ENCODE peak calls at places on chromosomes 2 and 18, in nine cellular contexts. R is glutamatergic neuron, W is fibroblast of the aortic adventitia, P is left lung, N is AG09309, S is dorsolateral prefrontal cortex, L is lower leg skin, I is tibial nerve, E is fibroblast of lung. X is an unnamed sample.

GRCh38 chr2:71212336-71212735 is 14.6 kb downstream of the PAIP2B start:
- DNase-seq in R (no peak), N (no peak), I (no peak), P (no peak), L (no peak), E (no peak), W (no peak), S (no peak), X (no peak)

GRCh38 chr2:120920438-120920814 is 184.8 kb downstream of the GLI2 start:
- DNase-seq in E (no peak), R (no peak), W (no peak), S (no peak), L (no peak), N (no peak), P (no peak), I (no peak), X (no peak)

GRCh38 chr18:58748899-58749595 is 77.8 kb downstream of the MALT1 start:
- DNase-seq in I (no peak), R (no peak), L (no peak), S (no peak), E (no peak), W (no peak), P (no peak), N (no peak), X (no peak)

GRCh38 chr18:67977067-67977616 is 460.6 kb upstream of the DSEL start:
- DNase-seq in E (no peak), P (peak; percentile 47), R (no peak), I (no peak), W (no peak), L (no peak), S (no peak), N (no peak), X (no peak)

GRCh38 chr2:53970095-53970897 is 497 bp downstream of the PSME4 start:
- DNase-seq in E (peak; percentile 48), I (peak; percentile 32), R (peak; percentile 55), P (no peak), N (no peak), L (peak; percentile 46), S (no peak), W (peak; percentile 42), X (no peak)

GRCh38 chr2:144645055-144645778 is 125.3 kb upstream of the ZEB2 start:
- DNase-seq in S (no peak), E (no peak), W (peak; percentile 9), P (no peak), L (no peak), R (no peak), I (no peak), N (no peak), X (peak; percentile 49)

GRCh38 chr2:212931271-212931670 is 220.1 kb downstream of the IKZF2 start:
- DNase-seq in I (no peak), E (no peak), L (no peak), S (no peak), N (no peak), W (no peak), R (no peak), P (no peak), X (no peak)

GRCh38 chr18:48635806-48636205 is 97.0 kb downstream of the CTIF start:
- DNase-seq in P (no peak), S (no peak), I (no peak), R (peak; percentile 13), L (no peak), W (no peak), E (no peak), N (no peak), X (no peak)

GRCh38 chr2:47230418-47230817 is 75.3 kb upstream of the STPG4 start:
- DNase-seq in I (peak; percentile 57), E (peak; percentile 70), N (no peak), W (peak; percentile 89), L (peak; percentile 38), R (no peak), P (no peak), S (peak; percentile 41), X (no peak)

GRCh38 chr2:223989206-223989859 is 32.1 kb downstream of the MRPL44 start:
- DNase-seq in P (no peak), R (no peak), N (no peak), E (no peak), L (no peak), I (no peak), W (no peak), S (no peak), X (no peak)
- TF ChIP-seq CTCF in P (no peak), R (no peak), N (no peak), E (no peak), L (no peak), I (no peak), W (no peak), S (no peak), X (no peak)

DNA sequence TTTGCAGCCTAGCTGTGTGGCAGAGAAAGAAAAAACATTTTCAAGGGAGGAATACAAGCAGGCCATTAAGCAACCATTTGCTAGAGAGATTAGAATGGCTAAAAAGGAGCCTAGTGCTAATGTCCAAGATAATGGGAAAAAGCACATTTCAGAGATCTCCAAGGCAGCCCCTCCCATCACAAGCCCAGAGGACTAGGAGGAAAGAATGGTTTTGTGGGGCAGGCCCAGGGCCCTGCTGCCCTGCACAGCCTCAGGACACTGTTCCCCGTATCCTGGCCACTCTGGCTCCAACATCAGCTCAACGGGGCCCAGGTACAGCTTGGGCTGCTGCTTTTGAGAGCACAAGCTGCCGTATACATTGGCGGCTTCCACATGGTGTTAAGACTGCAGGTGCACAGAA is 16.5 kb upstream of the GBX2 start:
- DNase-seq in L (no peak), I (no peak), P (no peak), S (no peak), N (no peak), R (no peak), E (no peak), W (no peak), X (no peak)
- TF ChIP-seq CTCF in L (no peak), I (no peak), P (no peak), S (no peak), N (no peak), R (no peak), E (no peak), W (no peak), X (no peak)

DNA sequence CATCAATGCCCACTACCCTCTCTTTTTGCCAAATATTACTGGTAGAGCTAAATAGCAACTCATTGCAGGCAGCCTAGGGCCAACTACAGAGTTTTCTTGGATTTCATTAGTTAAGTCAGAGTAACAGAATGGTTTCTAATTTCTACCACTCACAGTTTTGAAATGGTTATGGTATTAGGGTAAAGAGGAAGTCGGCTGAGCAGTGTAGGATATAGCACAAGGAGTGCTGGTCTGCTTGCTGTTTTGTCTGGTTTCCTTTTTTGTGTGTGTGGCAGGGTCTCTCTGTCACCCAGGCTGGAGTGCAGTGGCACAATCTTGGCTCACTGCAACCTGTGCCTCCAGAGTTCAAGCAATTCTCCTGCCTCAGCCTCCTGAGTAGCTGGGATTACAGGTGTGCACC is 289.2 kb upstream of the CCDC68 start:
- DNase-seq in S (no peak), P (no peak), W (no peak), I (no peak), L (no peak), E (no peak), N (no peak), R (no peak), X (no peak)
- TF ChIP-seq CTCF in S (no peak), P (no peak), W (no peak), I (no peak), L (no peak), E (no peak), N (no peak), R (no peak), X (no peak)

GRCh38 chr2:231190531-231191197 is 7.8 kb upstream of the ARMC9 start:
- DNase-seq in P (peak; percentile 87), E (peak; percentile 66), S (no peak), N (no peak), W (peak; percentile 71), L (no peak), I (no peak), R (no peak), X (no peak)
- TF ChIP-seq CTCF in P (no peak), E (no peak), S (no peak), N (no peak), W (peak; percentile 35), L (no peak), I (no peak), R (no peak), X (no peak)

DNA sequence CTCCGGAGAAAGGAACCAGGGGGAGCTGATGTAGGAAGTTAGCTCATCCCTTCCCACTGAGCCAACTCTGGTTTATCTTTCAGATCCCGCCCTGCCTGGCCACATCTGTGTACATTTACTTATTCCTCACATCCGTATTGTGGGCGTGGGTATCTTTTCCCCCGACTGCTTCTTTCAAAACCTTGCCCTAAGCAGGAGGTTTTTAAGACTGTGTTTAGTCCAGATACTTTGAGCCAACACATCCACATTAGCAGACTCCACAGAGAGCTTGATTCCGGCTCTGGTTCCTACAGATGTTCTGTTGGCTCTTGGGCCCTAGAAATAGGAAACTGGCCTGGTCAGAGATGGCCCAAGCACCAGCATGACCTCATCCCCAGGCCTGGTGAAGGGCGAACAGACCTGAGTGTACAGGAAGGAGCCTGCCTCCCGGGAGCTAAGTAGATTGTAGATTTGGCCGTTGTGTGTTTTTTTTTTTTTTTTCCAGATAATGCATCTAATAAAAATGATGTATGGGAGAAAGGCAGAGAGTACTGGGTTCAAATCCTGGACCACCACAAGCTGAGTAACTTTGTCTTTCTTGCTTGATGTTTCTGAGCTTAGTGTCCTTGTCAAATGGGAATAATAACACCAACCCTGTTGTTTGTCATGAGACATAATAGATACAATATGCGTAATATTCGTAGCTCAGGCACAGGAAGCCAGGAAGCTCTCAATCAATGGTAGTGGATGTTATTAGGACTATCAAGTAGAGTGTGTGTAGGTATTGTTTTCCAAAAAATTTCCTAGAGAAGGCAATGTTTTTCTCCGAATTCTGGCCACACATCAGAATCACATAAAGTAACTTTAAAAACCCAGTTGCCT is 92.3 kb downstream of the PRKCE start:
- DNase-seq in L (peak; percentile 59), N (no peak), E (peak; percentile 24), I (peak; percentile 52), W (peak; percentile 88), S (no peak), P (no peak), R (no peak), X (no peak)
- TF ChIP-seq CTCF in L (no peak), N (no peak), E (no peak), I (no peak), W (no peak), S (no peak), P (no peak), R (no peak), X (no peak)

DNA sequence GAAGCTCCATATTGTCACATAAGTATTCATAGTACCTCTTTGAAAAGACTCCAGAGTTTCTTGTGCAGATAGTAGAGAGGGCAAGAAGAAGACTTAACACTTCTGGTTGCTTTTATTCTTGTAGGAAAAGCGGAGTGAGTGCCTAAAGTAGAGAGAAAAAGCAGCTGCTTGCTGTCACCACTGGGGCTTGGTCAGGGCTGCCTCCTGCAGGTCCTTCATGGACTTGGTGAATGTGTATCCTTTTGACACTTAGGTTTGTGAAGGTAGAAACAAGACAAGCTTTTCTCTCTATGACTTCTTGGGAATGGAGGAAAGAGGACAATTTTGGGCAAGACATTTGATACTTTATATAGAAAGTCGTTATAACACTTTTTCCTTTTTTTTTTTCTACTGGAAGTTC is 312.8 kb upstream of the FANCL start:
- DNase-seq in R (no peak), I (no peak), S (no peak), N (no peak), P (no peak), E (no peak), L (no peak), W (peak; percentile 2), X (no peak)
- TF ChIP-seq CTCF in R (no peak), I (no peak), S (peak; percentile 31), N (peak; percentile 19), P (no peak), E (peak; percentile 12), L (no peak), W (no peak), X (peak; percentile 9)

GRCh38 chr2:185108588-185108987 is 510.3 kb downstream of the ZNF804A start:
- DNase-seq in S (no peak), P (no peak), L (no peak), I (no peak), N (no peak), E (no peak), R (no peak), W (no peak), X (no peak)
- TF ChIP-seq CTCF in S (no peak), P (no peak), L (no peak), I (no peak), N (no peak), E (no peak), R (no peak), W (no peak), X (no peak)